ENCODE peak calls at places on chromosomes 16 and 17, in seven cellular contexts. V is PC-9, D is GM23338, P is MM.1S, A is hepatocyte, T is PC-3, W is HCT116. O is an unnamed sample. For H3K9me2, the result is how much of the 10 kb centered on the place peaks cover.

GRCh38 chr17:79053251-79053925 is 21.2 kb upstream of the ENGASE start:
- DNase-seq in W (no peak), V (no peak), T (peak), A (no peak), D (no peak), P (no peak), O (peak)

GRCh38 chr16:85256190-85256739 is 144.0 kb upstream of the CIBAR2 start:
- DNase-seq in P (no peak), V (no peak), T (no peak), D (no peak), A (no peak), W (no peak), O (no peak)

GRCh38 chr17:69331746-69332145 is 4.8 kb upstream of the ABCA5 start:
- DNase-seq in W (no peak), V (no peak), D (no peak), A (no peak), P (peak), T (no peak), O (no peak)

GRCh38 chr16:89118361-89119061 is 24.9 kb downstream of the ACSF3 start:
- DNase-seq in W (no peak), D (no peak), A (no peak), P (no peak), V (no peak), T (no peak), O (no peak)

GRCh38 chr16:69904495-69905170 is 46.5 kb upstream of the CLEC18A start:
- DNase-seq in D (peak), A (no peak), T (no peak), V (no peak), P (no peak), W (no peak), O (no peak)

GRCh38 chr17:72296456-72296855 is 175.6 kb downstream of the SOX9 start:
- DNase-seq in D (no peak), T (peak), P (no peak), A (no peak), V (peak), W (no peak), O (peak)

GRCh38 chr17:62966426-62967110 is 533 bp downstream of the TANC2 start:
- DNase-seq in P (no peak), A (peak), T (peak), D (peak), V (peak), W (no peak), O (peak)

GRCh38 chr17:31902693-31903092 is 1.2 kb upstream of the UTP6 start:
- DNase-seq in D (no peak), A (no peak), P (peak), W (no peak), V (no peak), T (no peak), O (no peak)

GRCh38 chr17:79741751-79742588 is 11.2 kb downstream of the ENPP7 start:
- DNase-seq in A (peak), T (peak), V (no peak), D (peak), W (peak), P (peak), O (peak)

GRCh38 chr17:29112780-29113295 is 67.4 kb downstream of the MYO18A start:
- DNase-seq in A (no peak), T (no peak), W (no peak), V (no peak), P (no peak), D (no peak), O (peak)

GRCh38 chr16:50501986-50502615 is 46.1 kb upstream of the NKD1 start:
- DNase-seq in P (no peak), T (no peak), D (no peak), W (no peak), V (no peak), A (no peak), O (no peak)

GRCh38 chr16:28975158-28975603 is 603 bp downstream of the SPNS1 start:
- DNase-seq in D (no peak), V (no peak), T (no peak), P (no peak), A (no peak), W (no peak), O (peak)

GRCh38 chr17:31269597-31269996 is 27.4 kb downstream of the OMG start:
- DNase-seq in W (peak), P (no peak), T (peak), D (peak), A (peak), V (peak), O (peak)

GRCh38 chr16:81560979-81561657 is 116.5 kb downstream of the CMIP start:
- DNase-seq in D (no peak), T (peak), A (no peak), W (no peak), P (no peak), V (peak), O (peak)

GRCh38 chr17:9228408-9229159 is 207.3 kb downstream of the NTN1 start:
- DNase-seq in T (no peak), W (no peak), P (no peak), D (no peak), V (no peak), A (peak), O (peak)

DNA sequence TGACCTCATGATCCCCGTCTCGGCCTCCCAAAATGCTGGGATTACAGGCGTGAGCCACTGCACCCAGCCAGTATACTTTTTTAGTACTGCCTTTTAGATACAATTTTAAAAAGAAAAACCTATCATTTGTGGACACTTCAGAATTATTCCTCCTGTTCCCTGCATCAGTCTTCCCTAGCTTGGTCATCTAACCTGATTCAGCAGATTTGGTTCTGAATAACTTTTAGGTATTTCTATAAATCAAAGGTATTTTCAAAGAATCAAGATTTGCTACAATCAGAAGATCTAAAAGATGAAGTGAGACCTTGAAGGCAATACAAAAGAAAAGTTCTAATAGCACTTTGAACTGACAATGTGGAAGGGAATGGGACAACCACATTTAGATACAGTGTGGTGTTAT is 30.0 kb downstream of the MBTD1 start:
- DNase-seq in V (no peak), P (no peak), T (no peak), W (no peak), A (no peak), D (no peak), O (no peak)
- H3K9me2 ChIP-seq in V (under half), P (under half), T (under half), W (under half), A (under half), D (under half), O (under half)

DNA sequence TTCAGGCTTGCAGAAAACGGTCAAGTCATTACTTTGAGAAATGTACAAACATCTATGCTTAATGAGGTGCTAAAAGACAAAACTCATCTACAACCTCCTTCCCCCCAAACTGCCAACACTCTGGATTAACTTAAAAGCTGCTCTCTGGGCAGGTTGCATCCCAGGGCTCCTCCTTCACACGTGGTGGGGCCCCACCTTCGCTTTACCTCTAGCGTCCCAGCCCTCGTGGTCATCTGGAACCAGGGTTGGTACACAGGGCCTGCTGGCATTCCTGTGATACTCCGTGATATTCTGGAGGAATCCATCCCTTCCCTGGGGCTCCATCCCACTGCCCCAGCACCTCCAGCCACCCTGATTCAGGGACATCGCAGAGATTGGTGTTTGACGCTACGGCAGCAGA is 4.8 kb downstream of the METRNL start:
- DNase-seq in T (no peak), W (no peak), V (no peak), P (no peak), D (no peak), A (no peak), O (no peak)
- TF ChIP-seq EZH2 in T (no peak), W (no peak), V (no peak), P (no peak), D (no peak), A (no peak), O (no peak)

DNA sequence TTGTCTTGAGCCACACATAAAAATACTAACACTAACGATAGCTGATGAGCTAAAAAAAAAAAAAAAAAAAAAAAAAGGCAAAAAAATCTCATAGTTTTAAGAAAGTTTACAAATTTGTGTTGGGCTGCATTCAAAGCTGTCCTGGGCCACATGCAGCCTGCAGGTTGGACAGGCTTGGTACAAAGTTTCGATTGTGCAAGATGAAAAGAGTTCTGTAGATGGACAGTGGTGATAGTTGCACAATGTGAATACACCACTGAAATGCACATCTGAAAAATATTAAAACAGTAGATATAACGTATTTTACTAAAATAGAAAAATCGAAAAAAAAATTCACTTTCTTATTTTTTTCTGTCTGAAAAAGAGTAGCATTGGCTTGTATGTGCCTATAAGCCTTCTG is 42.9 kb downstream of the AMFR start:
- DNase-seq in V (no peak), T (no peak), A (no peak), D (no peak), W (no peak), P (no peak), O (no peak)
- H3K9me2 ChIP-seq in V (under half), T (under half), A (under half), D (under half), W (under half), P (under half), O (under half)

GRCh38 chr17:48729335-48730239 is 1.0 kb upstream of the HOXB13 start:
- DNase-seq in V (no peak), D (no peak), P (no peak), A (no peak), W (no peak), T (peak), O (no peak)
- TF ChIP-seq EZH2 in V (no peak), D (peak), P (no peak), A (peak), W (no peak), T (no peak), O (no peak)

GRCh38 chr16:78376452-78376851 is 277.0 kb downstream of the WWOX start:
- DNase-seq in A (no peak), P (no peak), T (no peak), D (no peak), V (no peak), W (no peak), O (no peak)
- H3K9me2 ChIP-seq in A (under half), P (under half), T (under half), D (under half), V (under half), W (under half), O (under half)

GRCh38 chr16:87602821-87603683 is 744 bp downstream of the JPH3 start:
- DNase-seq in D (peak), A (no peak), T (no peak), W (no peak), P (no peak), V (no peak), O (peak)

GRCh38 chr16:87602005-87602790 is at the start of gene JPH3:
- DNase-seq in T (no peak), V (no peak), P (no peak), A (peak), D (peak), W (no peak), O (no peak)

GRCh38 chr16:87603684-87604571 is 1.6 kb downstream of the JPH3 start:
- DNase-seq in V (no peak), W (no peak), A (no peak), P (no peak), D (peak), T (no peak), O (no peak)

GRCh38 chr16:87607223-87607622 is 4.9 kb downstream of the JPH3 start:
- DNase-seq in P (no peak), T (no peak), A (no peak), W (no peak), V (no peak), D (no peak), O (no peak)

DNA sequence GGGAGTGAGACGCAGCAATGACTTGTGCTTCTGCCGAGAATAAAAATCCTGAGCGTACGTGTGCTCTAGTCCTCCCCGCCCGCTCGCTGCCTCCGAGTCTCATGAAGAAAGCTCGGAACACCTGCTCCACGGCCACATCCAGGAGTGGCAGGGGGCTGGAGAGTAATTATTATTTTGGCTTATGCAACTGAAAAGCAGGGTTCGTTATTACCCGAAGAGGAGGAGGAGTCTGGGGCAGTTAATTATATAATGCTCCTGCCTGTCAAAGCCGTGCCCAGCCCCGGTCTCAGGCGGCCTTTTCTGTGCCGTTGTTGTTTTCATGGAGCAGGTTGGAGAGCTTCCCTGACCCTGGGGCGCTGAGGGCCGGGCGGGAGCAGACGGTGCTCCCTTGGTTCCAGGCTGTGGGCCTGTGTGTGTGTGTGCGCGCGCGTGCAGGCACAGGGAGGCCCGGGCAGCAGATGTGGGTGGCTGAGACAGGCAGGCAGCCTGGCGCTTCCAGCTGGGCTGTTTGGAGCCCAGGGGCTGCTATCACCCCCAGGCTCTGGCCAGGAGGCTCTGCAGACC is 2.3 kb downstream of the JPH3 start:
- DNase-seq in P (no peak), T (no peak), D (no peak), V (no peak), A (no peak), W (no peak), O (no peak)
- TF ChIP-seq EZH2 in P (no peak), T (no peak), D (no peak), V (no peak), A (no peak), W (no peak), O (no peak)

GRCh38 chr17:41397003-41397665 is at the start of gene KRT31:
- DNase-seq in V (no peak), D (no peak), P (no peak), A (no peak), W (no peak), T (no peak), O (no peak)

GRCh38 chr17:41406205-41406604 is 8.8 kb upstream of the KRT31 start:
- DNase-seq in D (no peak), P (no peak), A (no peak), V (peak), W (no peak), T (peak), O (no peak)

GRCh38 chr17:41404024-41404651 is 6.7 kb upstream of the KRT31 start:
- DNase-seq in A (peak), T (peak), V (peak), P (no peak), W (peak), D (no peak), O (peak)

GRCh38 chr17:41403409-41404023 is 6.1 kb upstream of the KRT31 start:
- DNase-seq in W (peak), T (no peak), A (no peak), V (no peak), P (no peak), D (no peak), O (no peak)

GRCh38 chr17:41402161-41402560 is 4.8 kb upstream of the KRT31 start:
- DNase-seq in V (no peak), D (no peak), T (no peak), P (no peak), W (no peak), A (no peak), O (peak)
- H3K9me2 ChIP-seq in V (under half), D (under half), T (under half), P (under half), W (under half), A (under half), O (under half)

GRCh38 chr16:86498661-86499493 is 11.4 kb upstream of the FOXF1 start:
- DNase-seq in T (no peak), D (no peak), W (no peak), P (no peak), A (no peak), V (no peak), O (no peak)

GRCh38 chr16:86500708-86501510 is 9.4 kb upstream of the FOXF1 start:
- DNase-seq in W (no peak), V (no peak), T (no peak), D (no peak), P (no peak), A (no peak), O (no peak)

GRCh38 chr16:86498155-86498651 is 12.1 kb upstream of the FOXF1 start:
- DNase-seq in P (no peak), T (no peak), A (no peak), W (no peak), D (no peak), V (no peak), O (no peak)

GRCh38 chr16:86501989-86502855 is 8.1 kb upstream of the FOXF1 start:
- DNase-seq in V (no peak), A (no peak), W (no peak), T (no peak), D (no peak), P (no peak), O (no peak)

DNA sequence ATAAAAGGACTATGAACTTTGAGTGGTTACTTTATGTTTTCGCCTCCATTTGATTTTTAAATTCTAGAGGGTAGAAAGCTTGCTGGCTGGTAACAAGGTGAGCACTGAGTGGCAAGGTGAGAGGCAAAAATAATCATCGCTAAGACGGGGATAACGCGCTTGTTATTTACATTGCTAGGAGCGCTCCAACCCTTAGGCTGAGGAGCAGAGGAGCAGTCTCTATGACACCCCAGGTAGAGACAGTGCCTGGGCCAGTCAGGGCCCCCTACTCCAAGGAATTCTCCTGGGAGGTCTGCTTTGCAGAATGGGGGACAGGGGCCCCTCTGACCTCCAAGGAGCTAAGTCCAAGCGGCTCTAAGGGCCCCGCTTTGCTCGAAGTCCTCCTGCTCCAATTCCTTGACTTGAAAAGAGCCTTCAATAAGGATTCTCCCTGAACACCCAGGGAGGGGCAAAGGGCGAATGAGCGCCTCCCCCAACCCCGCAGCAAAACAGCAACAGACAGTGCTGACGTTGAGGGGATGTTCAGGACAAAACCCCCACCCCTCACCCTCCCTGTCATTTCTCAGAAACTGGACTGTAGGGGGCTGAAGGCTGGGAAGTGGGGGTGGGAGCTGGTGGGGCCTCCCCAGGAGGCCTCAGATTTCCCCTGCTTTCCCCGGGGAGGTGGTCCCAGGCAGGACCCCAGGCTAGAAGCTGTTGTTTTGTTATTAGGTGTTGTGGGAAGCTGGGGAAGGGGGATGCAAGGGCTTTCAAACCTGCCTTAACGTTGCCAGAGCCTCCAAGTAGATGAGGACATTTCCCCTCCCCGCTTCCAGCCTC is 10.2 kb upstream of the FOXF1 start:
- DNase-seq in T (no peak), A (no peak), W (no peak), D (peak), P (no peak), V (no peak), O (no peak)
- TF ChIP-seq EZH2 in T (no peak), A (no peak), W (no peak), D (peak), P (no peak), V (no peak), O (peak)

DNA sequence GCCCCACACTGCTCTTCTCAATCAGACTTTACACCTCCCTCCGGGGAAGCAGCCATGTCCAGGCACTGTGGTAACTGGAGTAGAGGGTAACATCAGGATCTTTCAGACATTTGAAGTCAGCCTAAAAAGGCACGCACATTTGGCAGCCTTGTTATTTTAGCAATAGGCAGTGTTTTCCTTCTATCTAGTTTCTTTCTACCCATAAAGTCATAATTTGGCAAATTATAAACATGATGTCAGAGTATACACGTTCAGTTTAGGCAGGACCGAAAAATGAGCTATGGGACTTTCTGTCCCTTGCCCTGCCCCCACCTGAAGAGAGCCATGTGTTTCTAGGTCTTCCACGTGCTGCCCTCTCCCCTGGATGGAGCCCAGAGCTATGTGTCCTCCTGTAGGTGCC is 21.1 kb downstream of the NARF start:
- DNase-seq in T (no peak), D (no peak), W (no peak), A (no peak), P (no peak), V (no peak), O (no peak)
- H3K9me2 ChIP-seq in T (under half), D (under half), W (under half), A (under half), P (under half), V (under half), O (under half)

O was measured in GM23248.